ENCODE peak calls at places on chromosomes 16 and 17, in ten cellular contexts. One of them, this sample, is unnamed.

GRCh38 chr17:29177871-29178749 is 2.1 kb downstream of the MYO18A start:
- DNase-seq in tibial nerve: no peak
- DNase-seq in kidney glomerular epithelial cell: no peak
- DNase-seq in T-helper 2 cell: no peak
- DNase-seq in stimulated activated CD4-positive, alpha-beta T cell treated with anti-CD3 and anti-CD28 coated beads, Interleukin-1b, Interleukin-23, amount 100 ng/mL, for 24 hours: no peak
- DNase-seq in LoVo: peak
- DNase-seq in CD8-positive, alpha-beta T cell: no peak
- DNase-seq in stimulated activated naive CD8-positive, alpha-beta T cell treated with anti-CD3 and anti-CD28 coated beads, Interleukin-15, amount 100 ng/mL, for 72 hours: no peak
- DNase-seq in cardiac fibroblast: no peak
- DNase-seq in brain microvascular endothelial cell: no peak
- DNase-seq in this sample: no peak

GRCh38 chr16:88381820-88382451 is 823 bp upstream of the ZNF469 start:
- DNase-seq in tibial nerve: no peak
- DNase-seq in kidney glomerular epithelial cell: no peak
- DNase-seq in T-helper 2 cell: no peak
- DNase-seq in stimulated activated CD4-positive, alpha-beta T cell treated with anti-CD3 and anti-CD28 coated beads, Interleukin-1b, Interleukin-23, amount 100 ng/mL, for 24 hours: no peak
- DNase-seq in LoVo: no peak
- DNase-seq in CD8-positive, alpha-beta T cell: no peak
- DNase-seq in stimulated activated naive CD8-positive, alpha-beta T cell treated with anti-CD3 and anti-CD28 coated beads, Interleukin-15, amount 100 ng/mL, for 72 hours: no peak
- DNase-seq in cardiac fibroblast: no peak
- DNase-seq in brain microvascular endothelial cell: no peak
- DNase-seq in this sample: no peak

GRCh38 chr17:71360301-71360700 is 760.5 kb upstream of the SOX9 start:
- DNase-seq in tibial nerve: no peak
- DNase-seq in kidney glomerular epithelial cell: no peak
- DNase-seq in T-helper 2 cell: no peak
- DNase-seq in stimulated activated CD4-positive, alpha-beta T cell treated with anti-CD3 and anti-CD28 coated beads, Interleukin-1b, Interleukin-23, amount 100 ng/mL, for 24 hours: no peak
- DNase-seq in LoVo: no peak
- DNase-seq in CD8-positive, alpha-beta T cell: no peak
- DNase-seq in stimulated activated naive CD8-positive, alpha-beta T cell treated with anti-CD3 and anti-CD28 coated beads, Interleukin-15, amount 100 ng/mL, for 72 hours: no peak
- DNase-seq in cardiac fibroblast: no peak
- DNase-seq in brain microvascular endothelial cell: no peak
- DNase-seq in this sample: no peak

GRCh38 chr16:72371307-72372081 is 199.5 kb upstream of the PMFBP1 start:
- DNase-seq in tibial nerve: no peak
- DNase-seq in kidney glomerular epithelial cell: peak
- DNase-seq in T-helper 2 cell: no peak
- DNase-seq in stimulated activated CD4-positive, alpha-beta T cell treated with anti-CD3 and anti-CD28 coated beads, Interleukin-1b, Interleukin-23, amount 100 ng/mL, for 24 hours: no peak
- DNase-seq in LoVo: no peak
- DNase-seq in CD8-positive, alpha-beta T cell: no peak
- DNase-seq in stimulated activated naive CD8-positive, alpha-beta T cell treated with anti-CD3 and anti-CD28 coated beads, Interleukin-15, amount 100 ng/mL, for 72 hours: no peak
- DNase-seq in cardiac fibroblast: peak
- DNase-seq in brain microvascular endothelial cell: peak
- DNase-seq in this sample: no peak

GRCh38 chr16:4371481-4372314 is at the start of gene VASN:
- DNase-seq in tibial nerve: peak
- DNase-seq in kidney glomerular epithelial cell: peak
- DNase-seq in T-helper 2 cell: peak
- DNase-seq in stimulated activated CD4-positive, alpha-beta T cell treated with anti-CD3 and anti-CD28 coated beads, Interleukin-1b, Interleukin-23, amount 100 ng/mL, for 24 hours: peak
- DNase-seq in LoVo: peak
- DNase-seq in CD8-positive, alpha-beta T cell: peak
- DNase-seq in stimulated activated naive CD8-positive, alpha-beta T cell treated with anti-CD3 and anti-CD28 coated beads, Interleukin-15, amount 100 ng/mL, for 72 hours: peak
- DNase-seq in cardiac fibroblast: peak
- DNase-seq in brain microvascular endothelial cell: peak
- DNase-seq in this sample: peak

GRCh38 chr16:19655242-19655777 is 62.7 kb downstream of the KNOP1 start:
- DNase-seq in tibial nerve: no peak
- DNase-seq in kidney glomerular epithelial cell: no peak
- DNase-seq in T-helper 2 cell: no peak
- DNase-seq in stimulated activated CD4-positive, alpha-beta T cell treated with anti-CD3 and anti-CD28 coated beads, Interleukin-1b, Interleukin-23, amount 100 ng/mL, for 24 hours: no peak
- DNase-seq in LoVo: no peak
- DNase-seq in CD8-positive, alpha-beta T cell: no peak
- DNase-seq in stimulated activated naive CD8-positive, alpha-beta T cell treated with anti-CD3 and anti-CD28 coated beads, Interleukin-15, amount 100 ng/mL, for 72 hours: no peak
- DNase-seq in cardiac fibroblast: no peak
- DNase-seq in brain microvascular endothelial cell: no peak
- DNase-seq in this sample: no peak

GRCh38 chr16:55367796-55368195 is 43.8 kb downstream of the IRX6 start:
- DNase-seq in tibial nerve: no peak
- DNase-seq in kidney glomerular epithelial cell: no peak
- DNase-seq in T-helper 2 cell: no peak
- DNase-seq in stimulated activated CD4-positive, alpha-beta T cell treated with anti-CD3 and anti-CD28 coated beads, Interleukin-1b, Interleukin-23, amount 100 ng/mL, for 24 hours: no peak
- DNase-seq in LoVo: no peak
- DNase-seq in CD8-positive, alpha-beta T cell: no peak
- DNase-seq in stimulated activated naive CD8-positive, alpha-beta T cell treated with anti-CD3 and anti-CD28 coated beads, Interleukin-15, amount 100 ng/mL, for 72 hours: no peak
- DNase-seq in cardiac fibroblast: peak
- DNase-seq in brain microvascular endothelial cell: no peak
- DNase-seq in this sample: no peak

GRCh38 chr16:89704281-89704680 is 2.8 kb upstream of the SPATA2L start:
- DNase-seq in tibial nerve: no peak
- DNase-seq in kidney glomerular epithelial cell: no peak
- DNase-seq in T-helper 2 cell: no peak
- DNase-seq in stimulated activated CD4-positive, alpha-beta T cell treated with anti-CD3 and anti-CD28 coated beads, Interleukin-1b, Interleukin-23, amount 100 ng/mL, for 24 hours: no peak
- DNase-seq in LoVo: no peak
- DNase-seq in CD8-positive, alpha-beta T cell: no peak
- DNase-seq in stimulated activated naive CD8-positive, alpha-beta T cell treated with anti-CD3 and anti-CD28 coated beads, Interleukin-15, amount 100 ng/mL, for 72 hours: no peak
- DNase-seq in cardiac fibroblast: no peak
- DNase-seq in brain microvascular endothelial cell: no peak
- DNase-seq in this sample: no peak

GRCh38 chr16:73717266-73718057 is 579.2 kb upstream of the PSMD7 start:
- DNase-seq in tibial nerve: no peak
- DNase-seq in kidney glomerular epithelial cell: no peak
- DNase-seq in T-helper 2 cell: no peak
- DNase-seq in stimulated activated CD4-positive, alpha-beta T cell treated with anti-CD3 and anti-CD28 coated beads, Interleukin-1b, Interleukin-23, amount 100 ng/mL, for 24 hours: no peak
- DNase-seq in LoVo: no peak
- DNase-seq in CD8-positive, alpha-beta T cell: no peak
- DNase-seq in stimulated activated naive CD8-positive, alpha-beta T cell treated with anti-CD3 and anti-CD28 coated beads, Interleukin-15, amount 100 ng/mL, for 72 hours: no peak
- DNase-seq in cardiac fibroblast: no peak
- DNase-seq in brain microvascular endothelial cell: no peak
- DNase-seq in this sample: no peak

GRCh38 chr17:72090108-72090507 is 30.7 kb upstream of the SOX9 start:
- DNase-seq in tibial nerve: no peak
- DNase-seq in kidney glomerular epithelial cell: no peak
- DNase-seq in T-helper 2 cell: no peak
- DNase-seq in stimulated activated CD4-positive, alpha-beta T cell treated with anti-CD3 and anti-CD28 coated beads, Interleukin-1b, Interleukin-23, amount 100 ng/mL, for 24 hours: no peak
- DNase-seq in LoVo: no peak
- DNase-seq in CD8-positive, alpha-beta T cell: no peak
- DNase-seq in stimulated activated naive CD8-positive, alpha-beta T cell treated with anti-CD3 and anti-CD28 coated beads, Interleukin-15, amount 100 ng/mL, for 72 hours: no peak
- DNase-seq in cardiac fibroblast: no peak
- DNase-seq in brain microvascular endothelial cell: no peak
- DNase-seq in this sample: no peak

GRCh38 chr17:50440172-50440837 is 14.3 kb downstream of the ACSF2 start:
- DNase-seq in tibial nerve: no peak
- DNase-seq in kidney glomerular epithelial cell: no peak
- DNase-seq in T-helper 2 cell: no peak
- DNase-seq in stimulated activated CD4-positive, alpha-beta T cell treated with anti-CD3 and anti-CD28 coated beads, Interleukin-1b, Interleukin-23, amount 100 ng/mL, for 24 hours: no peak
- DNase-seq in LoVo: no peak
- DNase-seq in CD8-positive, alpha-beta T cell: no peak
- DNase-seq in stimulated activated naive CD8-positive, alpha-beta T cell treated with anti-CD3 and anti-CD28 coated beads, Interleukin-15, amount 100 ng/mL, for 72 hours: no peak
- DNase-seq in cardiac fibroblast: no peak
- DNase-seq in brain microvascular endothelial cell: no peak
- DNase-seq in this sample: no peak

GRCh38 chr16:4846503-4846900 is 586 bp downstream of the GLYR1 start:
- DNase-seq in tibial nerve: peak
- DNase-seq in kidney glomerular epithelial cell: peak
- DNase-seq in T-helper 2 cell: peak
- DNase-seq in stimulated activated CD4-positive, alpha-beta T cell treated with anti-CD3 and anti-CD28 coated beads, Interleukin-1b, Interleukin-23, amount 100 ng/mL, for 24 hours: no peak
- DNase-seq in LoVo: peak
- DNase-seq in CD8-positive, alpha-beta T cell: no peak
- DNase-seq in stimulated activated naive CD8-positive, alpha-beta T cell treated with anti-CD3 and anti-CD28 coated beads, Interleukin-15, amount 100 ng/mL, for 72 hours: no peak
- DNase-seq in cardiac fibroblast: peak
- DNase-seq in brain microvascular endothelial cell: peak
- DNase-seq in this sample: no peak

GRCh38 chr16:82329504-82330192 is 159.6 kb upstream of the MPHOSPH6 start:
- DNase-seq in tibial nerve: no peak
- DNase-seq in kidney glomerular epithelial cell: no peak
- DNase-seq in T-helper 2 cell: no peak
- DNase-seq in stimulated activated CD4-positive, alpha-beta T cell treated with anti-CD3 and anti-CD28 coated beads, Interleukin-1b, Interleukin-23, amount 100 ng/mL, for 24 hours: no peak
- DNase-seq in LoVo: no peak
- DNase-seq in CD8-positive, alpha-beta T cell: no peak
- DNase-seq in stimulated activated naive CD8-positive, alpha-beta T cell treated with anti-CD3 and anti-CD28 coated beads, Interleukin-15, amount 100 ng/mL, for 72 hours: no peak
- DNase-seq in cardiac fibroblast: no peak
- DNase-seq in brain microvascular endothelial cell: no peak
- DNase-seq in this sample: no peak

GRCh38 chr17:73165616-73166404 is 1.0 kb downstream of the SSTR2 start:
- DNase-seq in tibial nerve: no peak
- DNase-seq in kidney glomerular epithelial cell: no peak
- DNase-seq in T-helper 2 cell: no peak
- DNase-seq in stimulated activated CD4-positive, alpha-beta T cell treated with anti-CD3 and anti-CD28 coated beads, Interleukin-1b, Interleukin-23, amount 100 ng/mL, for 24 hours: no peak
- DNase-seq in LoVo: no peak
- DNase-seq in CD8-positive, alpha-beta T cell: no peak
- DNase-seq in stimulated activated naive CD8-positive, alpha-beta T cell treated with anti-CD3 and anti-CD28 coated beads, Interleukin-15, amount 100 ng/mL, for 72 hours: no peak
- DNase-seq in cardiac fibroblast: no peak
- DNase-seq in brain microvascular endothelial cell: no peak
- DNase-seq in this sample: no peak

GRCh38 chr16:51818342-51818944 is 667.4 kb upstream of the SALL1 start:
- DNase-seq in tibial nerve: no peak
- DNase-seq in kidney glomerular epithelial cell: peak
- DNase-seq in T-helper 2 cell: no peak
- DNase-seq in stimulated activated CD4-positive, alpha-beta T cell treated with anti-CD3 and anti-CD28 coated beads, Interleukin-1b, Interleukin-23, amount 100 ng/mL, for 24 hours: no peak
- DNase-seq in LoVo: peak
- DNase-seq in CD8-positive, alpha-beta T cell: no peak
- DNase-seq in stimulated activated naive CD8-positive, alpha-beta T cell treated with anti-CD3 and anti-CD28 coated beads, Interleukin-15, amount 100 ng/mL, for 72 hours: peak
- DNase-seq in cardiac fibroblast: peak
- DNase-seq in brain microvascular endothelial cell: peak
- DNase-seq in this sample: no peak

GRCh38 chr17:55433629-55434422 is 12.2 kb upstream of the MMD start:
- DNase-seq in tibial nerve: no peak
- DNase-seq in kidney glomerular epithelial cell: peak
- DNase-seq in T-helper 2 cell: no peak
- DNase-seq in stimulated activated CD4-positive, alpha-beta T cell treated with anti-CD3 and anti-CD28 coated beads, Interleukin-1b, Interleukin-23, amount 100 ng/mL, for 24 hours: no peak
- DNase-seq in LoVo: peak
- DNase-seq in CD8-positive, alpha-beta T cell: no peak
- DNase-seq in stimulated activated naive CD8-positive, alpha-beta T cell treated with anti-CD3 and anti-CD28 coated beads, Interleukin-15, amount 100 ng/mL, for 72 hours: no peak
- DNase-seq in cardiac fibroblast: peak
- DNase-seq in brain microvascular endothelial cell: peak
- DNase-seq in this sample: no peak

GRCh38 chr17:57106107-57106835 is 21.2 kb downstream of the AKAP1 start:
- DNase-seq in tibial nerve: no peak
- DNase-seq in kidney glomerular epithelial cell: no peak
- DNase-seq in T-helper 2 cell: no peak
- DNase-seq in stimulated activated CD4-positive, alpha-beta T cell treated with anti-CD3 and anti-CD28 coated beads, Interleukin-1b, Interleukin-23, amount 100 ng/mL, for 24 hours: no peak
- DNase-seq in LoVo: peak
- DNase-seq in CD8-positive, alpha-beta T cell: no peak
- DNase-seq in stimulated activated naive CD8-positive, alpha-beta T cell treated with anti-CD3 and anti-CD28 coated beads, Interleukin-15, amount 100 ng/mL, for 72 hours: no peak
- DNase-seq in cardiac fibroblast: no peak
- DNase-seq in brain microvascular endothelial cell: no peak
- DNase-seq in this sample: no peak

GRCh38 chr16:20826039-20826566 is 19.8 kb downstream of the REXO5 start:
- DNase-seq in tibial nerve: no peak
- DNase-seq in kidney glomerular epithelial cell: no peak
- DNase-seq in T-helper 2 cell: no peak
- DNase-seq in stimulated activated CD4-positive, alpha-beta T cell treated with anti-CD3 and anti-CD28 coated beads, Interleukin-1b, Interleukin-23, amount 100 ng/mL, for 24 hours: no peak
- DNase-seq in LoVo: no peak
- DNase-seq in CD8-positive, alpha-beta T cell: no peak
- DNase-seq in stimulated activated naive CD8-positive, alpha-beta T cell treated with anti-CD3 and anti-CD28 coated beads, Interleukin-15, amount 100 ng/mL, for 72 hours: no peak
- DNase-seq in cardiac fibroblast: peak
- DNase-seq in brain microvascular endothelial cell: no peak
- DNase-seq in this sample: no peak

GRCh38 chr17:49523706-49524472 is 28.8 kb downstream of the NGFR start:
- DNase-seq in tibial nerve: no peak
- DNase-seq in kidney glomerular epithelial cell: no peak
- DNase-seq in T-helper 2 cell: no peak
- DNase-seq in stimulated activated CD4-positive, alpha-beta T cell treated with anti-CD3 and anti-CD28 coated beads, Interleukin-1b, Interleukin-23, amount 100 ng/mL, for 24 hours: no peak
- DNase-seq in LoVo: no peak
- DNase-seq in CD8-positive, alpha-beta T cell: peak
- DNase-seq in stimulated activated naive CD8-positive, alpha-beta T cell treated with anti-CD3 and anti-CD28 coated beads, Interleukin-15, amount 100 ng/mL, for 72 hours: peak
- DNase-seq in cardiac fibroblast: no peak
- DNase-seq in brain microvascular endothelial cell: no peak
- DNase-seq in this sample: no peak

GRCh38 chr16:83159049-83159448 is 532.3 kb downstream of the CDH13 start:
- DNase-seq in tibial nerve: no peak
- DNase-seq in kidney glomerular epithelial cell: no peak
- DNase-seq in T-helper 2 cell: no peak
- DNase-seq in stimulated activated CD4-positive, alpha-beta T cell treated with anti-CD3 and anti-CD28 coated beads, Interleukin-1b, Interleukin-23, amount 100 ng/mL, for 24 hours: no peak
- DNase-seq in LoVo: no peak
- DNase-seq in CD8-positive, alpha-beta T cell: no peak
- DNase-seq in stimulated activated naive CD8-positive, alpha-beta T cell treated with anti-CD3 and anti-CD28 coated beads, Interleukin-15, amount 100 ng/mL, for 72 hours: no peak
- DNase-seq in cardiac fibroblast: no peak
- DNase-seq in brain microvascular endothelial cell: no peak
- DNase-seq in this sample: no peak